ENCODE peak calls at places on chromosome 22, in seven cellular contexts. N, M, V, R, C, E and K are unnamed samples.

GRCh38 chr22:37154925-37155712 is 5.4 kb upstream of the IL2RB start:
- DNase-seq in C (no peak), M (no peak), N (no peak), R (no peak), V (peak), E (no peak), K (no peak)

GRCh38 chr22:46045459-46046298 is 68.7 kb upstream of the WNT7B start:
- DNase-seq in M (no peak), N (no peak), E (no peak), V (no peak), C (peak), R (peak), K (no peak)

GRCh38 chr22:16955678-16956210 is 52.3 kb downstream of the GAB4 start:
- DNase-seq in N (no peak), V (no peak), R (no peak), E (no peak), C (no peak), M (no peak), K (no peak)

GRCh38 chr22:46043816-46044717 is 67.1 kb upstream of the WNT7B start:
- DNase-seq in C (peak), M (no peak), R (peak), V (peak), N (peak), E (no peak), K (no peak)

GRCh38 chr22:36344106-36344827 is 43.5 kb downstream of the MYH9 start:
- DNase-seq in E (no peak), N (no peak), M (no peak), V (no peak), R (no peak), C (no peak), K (no peak)

GRCh38 chr22:39125622-39126021 is 26.9 kb downstream of the CBX7 start:
- DNase-seq in C (no peak), N (no peak), M (peak), E (no peak), R (no peak), V (no peak), K (no peak)

GRCh38 chr22:30947163-30947820 is 21.3 kb downstream of the MORC2 start:
- DNase-seq in E (no peak), M (no peak), N (no peak), C (no peak), R (no peak), V (no peak), K (no peak)

GRCh38 chr22:21074092-21074715 is 28.5 kb downstream of the LRRC74B start:
- DNase-seq in V (peak), M (no peak), C (no peak), E (peak), R (no peak), N (peak), K (no peak)

GRCh38 chr22:34587357-34588356 is 478.3 kb upstream of the ISX start:
- DNase-seq in E (no peak), M (no peak), C (no peak), V (no peak), N (no peak), R (no peak), K (no peak)

GRCh38 chr22:37418627-37419369 is 8.5 kb downstream of the ELFN2 start:
- DNase-seq in V (no peak), R (no peak), E (no peak), N (no peak), C (no peak), M (no peak), K (no peak)

GRCh38 chr22:17896552-17896951 is 122.3 kb upstream of the BID start:
- DNase-seq in V (no peak), R (no peak), C (no peak), M (no peak), N (no peak), E (peak), K (no peak)

GRCh38 chr22:43510226-43511070 is 98.6 kb downstream of the MPPED1 start:
- DNase-seq in V (no peak), R (no peak), N (no peak), C (no peak), M (no peak), E (no peak), K (no peak)

GRCh38 chr22:29348956-29349355 is 33.5 kb upstream of the RASL10A start:
- DNase-seq in M (no peak), N (no peak), R (no peak), E (no peak), C (no peak), V (no peak), K (no peak)

GRCh38 chr22:48929276-48929790 is 898.3 kb downstream of the BRD1 start:
- DNase-seq in M (no peak), V (no peak), N (no peak), C (no peak), R (peak), E (no peak), K (no peak)

GRCh38 chr22:48939441-48940265 is 888.0 kb downstream of the BRD1 start:
- DNase-seq in E (no peak), N (no peak), M (no peak), C (no peak), R (peak), V (no peak), K (no peak)

GRCh38 chr22:38487946-38488345 is 18.2 kb downstream of the DDX17 start:
- DNase-seq in V (no peak), N (no peak), R (no peak), M (no peak), C (no peak), E (no peak), K (no peak)

GRCh38 chr22:44396021-44396726 is 83.4 kb upstream of the SHISAL1 start:
- DNase-seq in M (no peak), C (peak), E (no peak), V (no peak), N (no peak), R (peak), K (peak)

DNA sequence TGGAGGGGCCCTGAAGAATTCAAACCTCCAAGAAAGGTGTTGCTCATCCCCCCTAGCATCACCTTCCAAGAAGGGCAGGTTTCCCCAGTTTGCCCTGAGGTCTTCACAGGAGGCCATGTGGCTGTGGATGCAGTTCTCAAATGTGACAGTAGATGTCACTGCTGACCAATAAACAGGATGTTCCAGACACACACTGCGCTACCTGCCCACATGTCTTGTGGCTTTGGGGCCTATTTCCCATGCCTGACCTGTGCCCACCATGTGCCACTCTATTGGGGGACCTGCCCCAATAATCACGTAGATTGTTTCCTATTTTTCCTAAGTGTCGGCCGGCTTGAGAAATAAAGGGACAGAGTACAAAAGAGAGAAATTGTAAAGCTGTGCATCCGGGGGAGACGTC is 4.5 kb downstream of the GSTT2 start:
- DNase-seq in M (peak), R (peak), C (no peak), E (peak), N (peak), V (no peak), K (no peak)
- TF ChIP-seq CTCF in M (peak), R (peak), C (no peak), E (peak), N (peak), V (no peak), K (no peak)

DNA sequence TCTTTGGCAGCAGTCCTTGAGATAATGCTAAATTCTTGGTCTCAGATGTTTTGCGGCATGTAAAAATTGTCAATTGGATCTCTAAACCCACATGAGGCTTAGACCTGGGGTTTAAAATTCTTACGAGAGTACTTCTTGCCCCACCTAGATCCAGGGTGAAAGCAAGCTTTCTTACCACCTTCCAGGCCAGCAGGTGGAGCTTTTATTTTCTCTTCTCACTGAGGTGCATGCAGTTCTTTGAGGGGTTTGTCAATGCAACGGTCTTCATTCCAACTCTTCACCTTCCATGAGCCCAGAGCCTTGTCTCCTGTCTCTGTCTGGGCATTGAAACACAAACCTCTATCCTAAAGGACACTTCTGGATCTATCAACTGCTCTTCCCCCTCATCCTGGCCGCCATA is 154.1 kb downstream of the MYO18B start:
- DNase-seq in V (no peak), E (no peak), R (no peak), M (no peak), C (no peak), N (no peak), K (no peak)
- TF ChIP-seq CTCF in V (no peak), E (no peak), R (no peak), M (peak), C (no peak), N (no peak), K (no peak)

DNA sequence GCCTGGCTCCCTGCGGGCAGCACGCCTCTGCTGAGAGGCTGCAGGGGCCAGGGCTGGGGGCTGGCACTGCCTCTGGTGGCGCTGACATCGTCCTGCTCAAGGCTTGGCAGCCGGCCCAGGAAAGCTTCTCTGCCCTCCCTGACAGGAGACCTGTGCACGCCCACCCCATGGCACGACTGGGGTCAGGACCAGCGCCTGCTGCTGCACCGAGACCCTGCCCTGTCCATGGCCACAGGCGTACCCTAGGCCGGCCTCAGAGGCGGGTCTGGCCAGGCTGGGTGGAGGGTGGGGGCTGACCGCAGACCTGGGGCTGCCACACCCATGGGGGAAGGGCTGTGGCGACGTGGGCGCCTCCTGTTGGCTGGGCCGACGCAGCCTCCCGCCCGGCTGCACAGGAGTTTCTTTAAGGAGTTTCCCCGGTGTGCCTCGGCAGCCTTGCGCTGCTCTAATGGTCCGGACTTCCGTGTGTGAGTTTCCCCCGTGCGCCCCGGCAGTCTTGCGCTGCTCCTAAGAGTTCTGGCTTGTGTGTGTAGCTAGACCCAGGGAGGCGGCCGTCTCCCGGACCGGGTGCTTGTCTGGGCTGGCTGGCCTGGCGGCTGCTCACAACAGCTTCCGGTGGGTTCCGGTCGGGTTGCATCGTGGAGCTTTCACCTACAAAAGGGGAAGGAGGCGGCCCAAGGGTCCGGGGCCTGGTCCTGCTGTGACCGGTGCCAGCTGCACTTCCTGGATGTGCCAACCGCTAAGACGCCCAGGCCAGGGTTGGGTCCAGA is 4.7 kb downstream of the TRABD start:
- DNase-seq in N (peak), V (peak), C (peak), R (peak), E (no peak), M (peak), K (peak)
- TF ChIP-seq CTCF in N (peak), V (peak), C (peak), R (peak), E (peak), M (peak), K (no peak)

GRCh38 chr22:22380098-22381030 is 128.2 kb downstream of the ZNF280B start:
- DNase-seq in V (no peak), N (no peak), C (peak), E (no peak), M (peak), R (no peak), K (peak)
- TF ChIP-seq CTCF in V (no peak), N (no peak), C (peak), E (no peak), M (peak), R (no peak), K (no peak)

DNA sequence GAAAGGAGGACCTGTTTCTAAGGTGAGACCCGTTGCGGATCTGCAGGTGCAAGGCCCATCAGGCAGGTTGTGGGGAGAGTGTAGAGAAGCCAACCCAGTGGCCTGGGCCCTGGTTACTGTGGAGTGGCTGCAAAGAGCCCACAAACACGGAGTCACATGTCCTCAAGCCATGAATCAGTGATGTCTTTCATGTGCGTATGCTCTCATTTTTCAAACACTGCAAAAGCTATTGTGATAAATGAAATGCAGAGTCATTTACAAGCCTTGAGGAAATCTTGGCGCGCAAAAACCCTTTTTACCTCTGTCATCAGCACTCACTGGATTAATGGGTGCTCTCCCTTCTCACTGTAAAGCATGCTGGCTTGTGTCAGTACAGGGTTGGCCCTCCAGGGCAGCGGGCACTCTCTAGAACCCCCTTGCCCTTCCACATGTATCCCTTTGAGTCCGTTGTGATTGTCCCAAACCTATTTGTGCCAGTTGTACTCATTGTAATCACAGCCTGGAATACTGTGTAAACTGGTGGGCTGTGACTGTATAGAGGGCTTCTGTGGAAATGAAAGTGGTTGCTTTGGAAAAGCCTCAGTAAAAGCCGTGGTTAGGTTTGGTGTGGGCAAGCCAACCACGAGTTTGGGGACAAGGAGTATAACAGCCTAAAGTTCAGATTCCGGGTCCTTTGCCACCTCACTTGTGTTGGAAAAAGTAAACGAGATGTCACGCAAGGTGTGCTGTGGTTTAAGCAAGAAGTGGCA is 10.4 kb downstream of the GNAZ start:
- DNase-seq in R (no peak), C (no peak), E (no peak), N (no peak), V (no peak), M (no peak), K (no peak)
- TF ChIP-seq CTCF in R (no peak), C (no peak), E (no peak), N (no peak), V (no peak), M (no peak), K (no peak)